ENCODE peak calls at places on chromosome 21, in six cellular contexts. One of them, this sample, is unnamed.

GRCh38 chr21:39317134-39318090 is 4.0 kb upstream of the BRWD1 start:
- DNase-seq in SK-N-SH: peak; percentile 21
- DNase-seq in testis: no peak
- DNase-seq in AG10803: no peak
- DNase-seq in lower leg skin: no peak
- DNase-seq in fibroblast of the aortic adventitia: no peak
- DNase-seq in this sample: no peak

GRCh38 chr21:18954415-18954972 is 550.9 kb upstream of the TMPRSS15 start:
- DNase-seq in SK-N-SH: no peak
- DNase-seq in testis: no peak
- DNase-seq in AG10803: no peak
- DNase-seq in lower leg skin: no peak
- DNase-seq in fibroblast of the aortic adventitia: no peak
- DNase-seq in this sample: no peak

GRCh38 chr21:25039461-25040380 is 567.6 kb downstream of the MRPL39 start:
- DNase-seq in SK-N-SH: no peak
- DNase-seq in testis: no peak
- DNase-seq in AG10803: peak; percentile 17
- DNase-seq in lower leg skin: no peak
- DNase-seq in fibroblast of the aortic adventitia: no peak
- DNase-seq in this sample: peak; percentile 5

GRCh38 chr21:45874716-45875415 is 106.7 kb upstream of the COL6A1 start:
- DNase-seq in SK-N-SH: peak; percentile 78
- DNase-seq in testis: no peak
- DNase-seq in AG10803: peak; percentile 94
- DNase-seq in lower leg skin: peak; percentile 27
- DNase-seq in fibroblast of the aortic adventitia: peak; percentile 94
- DNase-seq in this sample: peak; percentile 97

GRCh38 chr21:45923146-45923545 is 58.4 kb upstream of the COL6A1 start:
- DNase-seq in SK-N-SH: peak; percentile 56
- DNase-seq in testis: peak; percentile 80
- DNase-seq in AG10803: peak; percentile 77
- DNase-seq in lower leg skin: peak; percentile 35
- DNase-seq in fibroblast of the aortic adventitia: peak; percentile 87
- DNase-seq in this sample: peak; percentile 58

GRCh38 chr21:34967509-34968289 is 81.4 kb downstream of the RUNX1 start:
- DNase-seq in SK-N-SH: no peak
- DNase-seq in testis: no peak
- DNase-seq in AG10803: no peak
- DNase-seq in lower leg skin: no peak
- DNase-seq in fibroblast of the aortic adventitia: no peak
- DNase-seq in this sample: peak; percentile 31

GRCh38 chr21:23853796-23854379 is 1753.4 kb downstream of the MRPL39 start:
- DNase-seq in SK-N-SH: peak; percentile 18
- DNase-seq in testis: peak; percentile 20
- DNase-seq in AG10803: no peak
- DNase-seq in lower leg skin: no peak
- DNase-seq in fibroblast of the aortic adventitia: peak; percentile 8
- DNase-seq in this sample: peak; percentile 6

GRCh38 chr21:34243562-34243961 is 120.2 kb upstream of the KCNE2 start:
- DNase-seq in SK-N-SH: peak; percentile 20
- DNase-seq in testis: peak; percentile 52
- DNase-seq in AG10803: peak; percentile 13
- DNase-seq in lower leg skin: no peak
- DNase-seq in fibroblast of the aortic adventitia: peak; percentile 9
- DNase-seq in this sample: peak; percentile 39

GRCh38 chr21:25583370-25584133 is 23.7 kb downstream of the MRPL39 start:
- DNase-seq in SK-N-SH: no peak
- DNase-seq in testis: no peak
- DNase-seq in AG10803: no peak
- DNase-seq in lower leg skin: no peak
- DNase-seq in fibroblast of the aortic adventitia: no peak
- DNase-seq in this sample: no peak

GRCh38 chr21:17779486-17779885 is 39.7 kb downstream of the C21orf91 start:
- DNase-seq in SK-N-SH: no peak
- DNase-seq in testis: no peak
- DNase-seq in AG10803: no peak
- DNase-seq in lower leg skin: no peak
- DNase-seq in fibroblast of the aortic adventitia: no peak
- DNase-seq in this sample: no peak

GRCh38 chr21:46455575-46456385 is 2.9 kb upstream of the DIP2A start:
- DNase-seq in SK-N-SH: no peak
- DNase-seq in testis: peak; percentile 83
- DNase-seq in AG10803: peak; percentile 37
- DNase-seq in lower leg skin: no peak
- DNase-seq in fibroblast of the aortic adventitia: peak; percentile 80
- DNase-seq in this sample: peak; percentile 51

GRCh38 chr21:27759091-27759659 is 792.3 kb upstream of the ADAMTS5 start:
- DNase-seq in SK-N-SH: no peak
- DNase-seq in testis: peak; percentile 38
- DNase-seq in AG10803: peak; percentile 8
- DNase-seq in lower leg skin: no peak
- DNase-seq in fibroblast of the aortic adventitia: no peak
- DNase-seq in this sample: no peak
- TF ChIP-seq CTCF in SK-N-SH: peak; percentile 20
- TF ChIP-seq CTCF in testis: no peak
- TF ChIP-seq CTCF in AG10803: peak; percentile 45
- TF ChIP-seq CTCF in lower leg skin: no peak
- TF ChIP-seq CTCF in fibroblast of the aortic adventitia: peak; percentile 25
- TF ChIP-seq CTCF in this sample: peak; percentile 33

DNA sequence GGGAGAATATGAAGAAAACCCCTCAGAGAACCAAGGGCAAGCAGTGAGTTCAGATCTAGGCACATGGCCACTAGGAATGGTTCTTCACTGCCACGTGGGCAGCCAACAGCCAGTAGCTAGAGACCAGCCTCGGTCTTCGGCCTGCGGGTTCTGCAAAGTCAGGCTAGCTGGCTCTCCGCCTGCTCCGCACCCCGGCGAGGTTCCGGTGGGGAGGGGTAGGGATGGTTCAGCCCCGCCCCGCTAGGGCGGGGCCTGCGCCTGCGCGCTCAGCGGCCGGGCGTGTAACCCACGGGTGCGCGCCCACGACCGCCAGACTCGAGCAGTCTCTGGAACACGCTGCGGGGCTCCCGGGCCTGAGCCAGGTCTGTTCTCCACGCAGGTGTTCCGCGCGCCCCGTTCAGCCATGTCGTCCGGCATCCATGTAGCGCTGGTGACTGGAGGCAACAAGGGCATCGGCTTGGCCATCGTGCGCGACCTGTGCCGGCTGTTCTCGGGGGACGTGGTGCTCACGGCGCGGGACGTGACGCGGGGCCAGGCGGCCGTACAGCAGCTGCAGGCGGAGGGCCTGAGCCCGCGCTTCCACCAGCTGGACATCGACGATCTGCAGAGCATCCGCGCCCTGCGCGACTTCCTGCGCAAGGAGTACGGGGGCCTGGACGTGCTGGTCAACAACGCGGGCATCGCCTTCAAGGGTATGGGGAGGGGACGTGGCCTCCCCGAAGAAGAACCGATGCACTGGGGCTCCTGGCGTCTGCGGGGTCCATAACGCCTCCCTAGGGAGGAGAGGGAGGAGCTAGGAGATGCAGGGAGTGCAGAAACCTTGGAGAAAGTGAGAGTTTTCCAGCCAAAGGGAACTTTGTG is at the start of gene CBR1:
- DNase-seq in SK-N-SH: peak; percentile 94
- DNase-seq in testis: peak; percentile 96
- DNase-seq in AG10803: peak; percentile 95
- DNase-seq in lower leg skin: peak; percentile 89
- DNase-seq in fibroblast of the aortic adventitia: peak; percentile 97
- DNase-seq in this sample: peak; percentile 92
- H3K4me3 ChIP-seq in SK-N-SH: peak within 1 kb of the TSS; percentile 79
- H3K4me3 ChIP-seq in testis: peak within 1 kb of the TSS; percentile 76
- H3K4me3 ChIP-seq in AG10803: peak within 1 kb of the TSS; percentile 95
- H3K4me3 ChIP-seq in lower leg skin: peak within 1 kb of the TSS; percentile 83
- H3K4me3 ChIP-seq in fibroblast of the aortic adventitia: peak within 1 kb of the TSS; percentile 95
- H3K4me3 ChIP-seq in this sample: peak within 1 kb of the TSS; percentile 77

GRCh38 chr21:41817228-41817627 is 50.4 kb upstream of the RIPK4 start:
- DNase-seq in SK-N-SH: peak; percentile 72
- DNase-seq in testis: peak; percentile 72
- DNase-seq in AG10803: peak; percentile 80
- DNase-seq in lower leg skin: peak; percentile 39
- DNase-seq in fibroblast of the aortic adventitia: peak; percentile 80
- DNase-seq in this sample: peak; percentile 81

GRCh38 chr21:41815652-41816582 is 49.1 kb upstream of the RIPK4 start:
- DNase-seq in SK-N-SH: no peak
- DNase-seq in testis: no peak
- DNase-seq in AG10803: no peak
- DNase-seq in lower leg skin: no peak
- DNase-seq in fibroblast of the aortic adventitia: no peak
- DNase-seq in this sample: no peak

GRCh38 chr21:41817877-41818855 is 51.3 kb upstream of the RIPK4 start:
- DNase-seq in SK-N-SH: no peak
- DNase-seq in testis: no peak
- DNase-seq in AG10803: no peak
- DNase-seq in lower leg skin: no peak
- DNase-seq in fibroblast of the aortic adventitia: no peak
- DNase-seq in this sample: no peak

GRCh38 chr21:41819236-41819855 is 52.5 kb upstream of the RIPK4 start:
- DNase-seq in SK-N-SH: no peak
- DNase-seq in testis: no peak
- DNase-seq in AG10803: no peak
- DNase-seq in lower leg skin: no peak
- DNase-seq in fibroblast of the aortic adventitia: no peak
- DNase-seq in this sample: no peak

GRCh38 chr21:41816583-41817165 is 49.8 kb upstream of the RIPK4 start:
- DNase-seq in SK-N-SH: peak; percentile 88
- DNase-seq in testis: peak; percentile 67
- DNase-seq in AG10803: peak; percentile 55
- DNase-seq in lower leg skin: peak; percentile 34
- DNase-seq in fibroblast of the aortic adventitia: peak; percentile 56
- DNase-seq in this sample: peak; percentile 57
- TF ChIP-seq CTCF in SK-N-SH: peak; percentile 76
- TF ChIP-seq CTCF in testis: peak; percentile 56
- TF ChIP-seq CTCF in AG10803: peak; percentile 81
- TF ChIP-seq CTCF in lower leg skin: no peak
- TF ChIP-seq CTCF in fibroblast of the aortic adventitia: peak; percentile 87
- TF ChIP-seq CTCF in this sample: peak; percentile 67

GRCh38 chr21:32198369-32198768 is 80.5 kb downstream of the MIS18A start:
- DNase-seq in SK-N-SH: no peak
- DNase-seq in testis: no peak
- DNase-seq in AG10803: no peak
- DNase-seq in lower leg skin: no peak
- DNase-seq in fibroblast of the aortic adventitia: no peak
- DNase-seq in this sample: no peak

GRCh38 chr21:32196001-32196400 is 82.8 kb downstream of the MIS18A start:
- DNase-seq in SK-N-SH: no peak
- DNase-seq in testis: no peak
- DNase-seq in AG10803: no peak
- DNase-seq in lower leg skin: no peak
- DNase-seq in fibroblast of the aortic adventitia: no peak
- DNase-seq in this sample: no peak

GRCh38 chr21:32203877-32204480 is 74.9 kb downstream of the MIS18A start:
- DNase-seq in SK-N-SH: no peak
- DNase-seq in testis: no peak
- DNase-seq in AG10803: no peak
- DNase-seq in lower leg skin: no peak
- DNase-seq in fibroblast of the aortic adventitia: no peak
- DNase-seq in this sample: no peak

DNA sequence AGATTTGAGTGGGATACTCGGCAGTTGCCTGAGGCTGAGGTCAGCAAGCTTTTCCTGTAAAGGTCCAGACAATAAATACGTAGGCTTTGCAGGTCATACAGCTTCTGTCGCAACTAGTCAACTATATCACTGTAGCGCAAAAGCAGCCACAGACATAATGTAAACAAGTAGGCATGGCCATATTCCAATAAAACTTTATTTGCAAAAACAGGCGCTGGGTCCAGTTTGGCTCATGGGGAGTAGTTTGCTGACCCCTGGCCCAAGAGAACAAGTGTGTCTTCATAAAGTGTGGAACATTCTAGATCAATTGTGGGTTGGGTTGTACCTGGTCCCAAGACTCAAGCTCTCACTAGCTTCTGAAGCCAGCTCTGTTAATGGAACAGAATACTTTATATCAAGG is 78.8 kb downstream of the MIS18A start:
- DNase-seq in SK-N-SH: no peak
- DNase-seq in testis: no peak
- DNase-seq in AG10803: no peak
- DNase-seq in lower leg skin: no peak
- DNase-seq in fibroblast of the aortic adventitia: no peak
- DNase-seq in this sample: no peak
- H3K4me3 ChIP-seq in SK-N-SH: no peak overlapping the region
- H3K4me3 ChIP-seq in testis: no peak overlapping the region
- H3K4me3 ChIP-seq in AG10803: no peak overlapping the region
- H3K4me3 ChIP-seq in lower leg skin: no peak overlapping the region
- H3K4me3 ChIP-seq in fibroblast of the aortic adventitia: no peak overlapping the region
- H3K4me3 ChIP-seq in this sample: no peak overlapping the region

DNA sequence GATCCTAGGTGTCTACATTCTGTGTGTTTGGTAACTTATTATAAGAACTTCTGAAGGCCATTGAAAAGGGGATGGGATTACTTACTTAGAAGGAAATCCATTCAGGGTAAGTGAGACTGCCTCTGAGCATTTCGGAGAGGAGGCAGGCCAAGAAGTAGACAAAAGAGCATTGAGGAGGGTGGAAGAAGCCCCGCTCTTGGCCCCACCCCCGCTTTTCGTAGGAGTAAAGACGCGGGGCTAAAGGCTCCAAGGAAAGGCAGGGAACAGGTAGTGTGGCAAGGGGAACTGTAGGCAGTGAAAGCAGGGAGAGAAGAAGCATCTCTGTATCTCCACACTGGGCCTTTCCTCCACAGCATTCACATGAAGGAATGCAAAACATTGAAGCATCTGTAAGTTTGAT is 51.8 kb upstream of the GRIK1 start:
- DNase-seq in SK-N-SH: no peak
- DNase-seq in testis: no peak
- DNase-seq in AG10803: no peak
- DNase-seq in lower leg skin: no peak
- DNase-seq in fibroblast of the aortic adventitia: no peak
- DNase-seq in this sample: no peak
- TF ChIP-seq CTCF in SK-N-SH: no peak
- TF ChIP-seq CTCF in testis: no peak
- TF ChIP-seq CTCF in AG10803: no peak
- TF ChIP-seq CTCF in lower leg skin: no peak
- TF ChIP-seq CTCF in fibroblast of the aortic adventitia: no peak
- TF ChIP-seq CTCF in this sample: no peak

GRCh38 chr21:42235593-42235992 is 16.7 kb downstream of the ABCG1 start:
- DNase-seq in SK-N-SH: no peak
- DNase-seq in testis: peak; percentile 34
- DNase-seq in AG10803: no peak
- DNase-seq in lower leg skin: no peak
- DNase-seq in fibroblast of the aortic adventitia: no peak
- DNase-seq in this sample: no peak
- H3K4me3 ChIP-seq in SK-N-SH: no peak overlapping the region
- H3K4me3 ChIP-seq in testis: no peak overlapping the region
- H3K4me3 ChIP-seq in AG10803: no peak overlapping the region
- H3K4me3 ChIP-seq in lower leg skin: no peak overlapping the region
- H3K4me3 ChIP-seq in fibroblast of the aortic adventitia: no peak overlapping the region
- H3K4me3 ChIP-seq in this sample: no peak overlapping the region

This sample was measured in fibroblast of mammary gland.